ENCODE peak calls at places on chromosomes 16 and 17, in ten cellular contexts. E is PC-3, B is adrenal gland, R is gastrocnemius medialis, T is RWPE2, Z is HCT116, A is K562, O is heart right ventricle, P is cardiac muscle cell, X is heart left ventricle. H is an unnamed sample. For H3K9me3, the result is how much of the 10 kb centered on the place peaks cover.

GRCh38 chr16:3454093-3454492 is 10.6 kb downstream of the NAA60 start:
- DNase-seq in X (no peak), E (peak), Z (no peak), T (no peak), R (no peak), A (no peak), O (no peak), B (no peak), P (no peak), H (no peak)

GRCh38 chr17:56786989-56787482 is 46.7 kb downstream of the C17orf67 start:
- DNase-seq in E (peak), O (no peak), B (peak), P (peak), A (no peak), Z (peak), R (peak), T (peak), X (no peak), H (no peak)

GRCh38 chr16:4115209-4115940 is 867 bp downstream of the ADCY9 start:
- DNase-seq in O (peak), X (peak), P (peak), A (peak), E (peak), B (peak), T (peak), Z (no peak), R (peak), H (peak)

GRCh38 chr17:53118948-53119347 is 703.8 kb upstream of the KIF2B start:
- DNase-seq in O (no peak), P (no peak), E (no peak), T (no peak), Z (no peak), X (no peak), B (no peak), R (no peak), A (no peak), H (no peak)

GRCh38 chr17:43033947-43034622 is 9.1 kb downstream of the RND2 start:
- DNase-seq in X (no peak), A (no peak), P (no peak), Z (no peak), E (no peak), O (no peak), T (no peak), B (no peak), R (no peak), H (no peak)

GRCh38 chr17:28878981-28879380 is 18.6 kb downstream of the FLOT2 start:
- DNase-seq in Z (peak), X (no peak), A (peak), P (peak), T (no peak), R (no peak), B (no peak), E (peak), O (no peak), H (no peak)

GRCh38 chr16:22274916-22275315 is 22.3 kb upstream of the POLR3E start:
- DNase-seq in E (no peak), P (no peak), O (no peak), B (no peak), R (no peak), X (no peak), T (no peak), Z (no peak), A (no peak), H (no peak)

GRCh38 chr16:21069986-21070385 is 80.7 kb downstream of the DNAH3 start:
- DNase-seq in P (no peak), T (no peak), Z (no peak), E (no peak), R (no peak), O (no peak), A (no peak), B (no peak), X (no peak), H (no peak)

GRCh38 chr17:32746698-32747097 is 130.2 kb downstream of the MYO1D start:
- DNase-seq in B (no peak), T (no peak), Z (no peak), O (no peak), P (peak), E (peak), X (no peak), R (no peak), A (no peak), H (no peak)

GRCh38 chr16:85519540-85520231 is 93.4 kb upstream of the GSE1 start:
- DNase-seq in B (no peak), A (no peak), R (no peak), Z (no peak), O (no peak), P (no peak), E (no peak), T (no peak), X (no peak), H (no peak)

GRCh38 chr17:40068584-40068916 is 5.8 kb downstream of the THRA start:
- DNase-seq in Z (no peak), T (no peak), A (no peak), E (no peak), O (no peak), X (no peak), B (no peak), R (no peak), P (no peak), H (no peak)

GRCh38 chr16:81745704-81746558 is 33.2 kb upstream of the PLCG2 start:
- DNase-seq in Z (peak), E (no peak), T (no peak), B (peak), R (peak), X (peak), O (peak), P (peak), A (peak), H (peak)

GRCh38 chr17:1709971-1710806 is at the start of gene TLCD2:
- DNase-seq in X (peak), P (peak), O (peak), T (peak), R (peak), Z (peak), E (peak), A (peak), B (peak), H (no peak)

GRCh38 chr17:66540131-66540781 is 237.8 kb downstream of the PRKCA start:
- DNase-seq in X (peak), E (peak), P (peak), B (no peak), A (no peak), R (no peak), T (no peak), O (peak), Z (no peak), H (no peak)

GRCh38 chr16:89363621-89364393 is 126.6 kb downstream of the ANKRD11 start:
- DNase-seq in X (no peak), A (no peak), O (no peak), B (no peak), T (peak), Z (peak), E (peak), R (no peak), P (peak), H (no peak)

GRCh38 chr17:43562679-43563146 is 16.6 kb upstream of the ETV4 start:
- DNase-seq in X (no peak), A (no peak), T (no peak), O (no peak), R (no peak), B (no peak), P (no peak), E (no peak), Z (no peak), H (no peak)

GRCh38 chr16:1474047-1474446 is 781 bp downstream of the CLCN7 start:
- DNase-seq in Z (no peak), R (no peak), E (peak), A (no peak), T (no peak), B (no peak), X (no peak), O (no peak), P (peak), H (no peak)

GRCh38 chr16:31764103-31764502 is 109.5 kb upstream of the ZNF267 start:
- DNase-seq in Z (no peak), A (no peak), O (no peak), X (no peak), E (no peak), B (no peak), R (no peak), P (no peak), T (no peak), H (no peak)

GRCh38 chr16:31767267-31767666 is 106.3 kb upstream of the ZNF267 start:
- DNase-seq in P (no peak), R (no peak), O (no peak), T (no peak), E (no peak), A (no peak), X (no peak), B (no peak), Z (no peak), H (no peak)
- H3K9me3 ChIP-seq in P (under half), R (half or more), O (half or more), T (under half), E (under half), A (under half), X (half or more), B (under half), Z (under half), H (under half)

GRCh38 chr16:35195173-35195863 is 1735.9 kb downstream of the TP53TG3F start:
- DNase-seq in Z (no peak), B (no peak), O (no peak), A (no peak), P (no peak), X (no peak), T (no peak), R (no peak), E (no peak), H (no peak)
- H3K9me3 ChIP-seq in Z (under half), B (under half), O (under half), A (under half), P (under half), X (under half), T (under half), R (under half), E (under half), H (under half)

DNA sequence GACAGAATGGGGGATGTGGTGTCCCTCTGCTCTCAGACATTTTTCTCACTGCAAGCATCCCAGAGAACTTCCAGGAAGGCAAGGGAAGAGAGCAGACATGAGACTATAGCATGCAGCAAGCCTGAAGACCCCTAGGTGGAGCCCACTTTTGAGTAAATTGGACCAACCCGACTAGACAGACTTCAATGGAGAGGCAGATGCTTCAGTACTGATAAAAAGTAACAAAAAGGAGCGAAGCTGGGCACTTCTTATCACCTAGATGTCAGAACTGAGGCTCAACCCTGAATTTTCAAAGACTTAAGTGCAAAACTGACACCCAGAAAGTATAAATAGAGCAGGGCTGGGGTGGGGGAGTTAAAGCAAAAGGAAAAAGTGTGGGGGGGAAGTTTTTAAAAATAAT is 130.8 kb downstream of the PMP22 start:
- DNase-seq in R (no peak), E (no peak), O (no peak), T (no peak), B (no peak), X (no peak), A (peak), Z (no peak), P (no peak), H (no peak)
- H3K9me3 ChIP-seq in R (under half), E (under half), O (under half), T (under half), B (under half), X (under half), A (under half), Z (under half), P (under half), H (under half)

DNA sequence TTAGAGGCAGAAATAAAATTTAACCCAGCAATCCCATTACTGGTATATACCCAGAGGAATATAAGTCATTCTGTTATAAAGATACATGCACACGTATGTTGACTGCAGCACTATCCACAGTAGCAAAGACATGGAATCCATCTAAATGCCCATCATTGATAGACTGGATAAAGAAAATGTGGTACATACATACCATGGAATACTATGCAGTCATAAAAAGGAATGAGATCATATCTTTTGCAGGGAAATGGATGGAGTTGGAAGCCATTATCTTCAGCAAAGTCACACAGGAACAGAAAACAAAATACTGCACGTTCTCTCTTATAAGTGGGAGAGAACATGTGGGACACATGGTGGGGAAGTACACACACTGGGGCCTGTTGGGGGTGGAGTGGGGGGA is 23.1 kb downstream of the SSH2 start:
- DNase-seq in R (no peak), X (no peak), O (no peak), A (no peak), E (no peak), T (no peak), Z (no peak), P (no peak), B (no peak), H (no peak)
- H3K9me3 ChIP-seq in R (under half), X (under half), O (under half), A (under half), E (under half), T (under half), Z (under half), P (under half), B (under half), H (under half)

DNA sequence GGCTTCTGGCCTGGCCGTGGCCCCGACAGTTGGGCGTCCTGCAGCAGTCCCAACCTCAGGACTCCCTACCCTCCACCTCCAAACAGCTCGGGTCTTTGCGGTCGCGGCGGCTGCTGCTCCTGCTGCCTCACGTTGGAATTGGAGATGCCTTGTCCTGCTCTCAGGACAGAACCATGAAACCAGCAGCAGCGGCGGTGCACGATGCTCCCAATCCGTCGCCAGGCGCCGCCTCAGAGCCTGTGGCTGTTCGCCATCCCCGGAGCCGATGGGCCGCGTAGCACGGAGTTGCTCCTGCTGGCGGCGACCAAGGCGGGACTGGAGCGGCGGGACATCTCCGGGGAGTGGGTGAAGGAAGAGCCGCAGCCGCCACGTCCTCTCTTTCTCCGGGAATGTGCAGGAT is 1965.9 kb downstream of the TP53TG3F start:
- DNase-seq in X (no peak), P (no peak), A (no peak), T (no peak), E (no peak), R (no peak), Z (no peak), O (no peak), B (no peak), H (no peak)
- H3K9me3 ChIP-seq in X (under half), P (under half), A (under half), T (under half), E (under half), R (under half), Z (under half), O (under half), B (under half), H (under half)

GRCh38 chr17:82950525-82951102 is 110.8 kb upstream of the ZNF750 start:
- DNase-seq in A (no peak), R (no peak), X (no peak), B (no peak), Z (no peak), P (no peak), T (no peak), E (no peak), O (no peak), H (no peak)
- H3K9me3 ChIP-seq in A (under half), R (under half), X (under half), B (under half), Z (under half), P (under half), T (under half), E (under half), O (half or more), H (under half)

DNA sequence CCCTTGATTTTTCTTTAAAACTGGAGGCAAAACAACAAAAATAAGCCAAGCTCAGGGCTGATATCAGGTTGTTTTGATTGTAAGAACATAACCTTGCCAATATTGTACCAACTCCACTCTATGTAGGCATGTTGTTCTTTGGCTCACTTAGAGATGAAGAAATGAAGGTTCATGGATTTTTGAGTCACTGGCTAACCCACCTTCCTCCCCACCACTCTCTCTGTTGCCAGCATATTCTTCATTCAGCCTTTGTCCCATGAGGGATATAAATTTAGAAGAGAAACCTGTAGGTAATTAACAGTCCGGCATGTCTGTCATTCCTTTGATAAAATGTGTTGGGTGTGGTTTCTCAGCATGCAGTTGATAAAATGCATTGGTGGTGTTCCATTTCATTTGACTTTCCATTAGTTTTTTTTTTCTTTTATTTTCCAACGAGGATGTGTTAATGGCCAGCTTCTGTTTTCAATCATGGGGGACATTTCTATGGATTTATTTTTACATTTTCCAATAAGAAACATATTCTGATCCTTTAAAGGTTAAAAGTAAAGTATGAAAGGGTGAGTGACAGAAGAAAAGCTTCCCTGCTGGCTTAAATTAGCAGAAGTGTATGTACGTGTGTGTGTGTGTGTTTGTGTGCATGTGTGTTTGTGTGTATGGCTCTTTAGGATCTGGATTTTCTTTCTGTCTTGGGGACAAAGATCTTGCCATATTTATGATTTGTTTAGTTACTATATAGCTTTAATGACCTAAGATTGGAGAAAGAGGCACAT is 166.2 kb upstream of the KCNJ16 start:
- DNase-seq in T (no peak), A (no peak), E (no peak), Z (no peak), B (no peak), X (no peak), R (no peak), O (no peak), P (no peak), H (no peak)
- H3K9me3 ChIP-seq in T (under half), A (under half), E (under half), Z (under half), B (under half), X (under half), R (under half), O (under half), P (under half), H (under half)